ENCODE peak calls at places on chromosome 10, in four cellular contexts. H is A549, R is lower lobe of right lung, C is cardiac fibroblast. X is an unnamed sample.

GRCh38 chr10:132418520-132419416 is 21.8 kb downstream of the PWWP2B start:
- DNase-seq in C (peak), H (peak), R (peak), X (no peak)

GRCh38 chr10:92079003-92079402 is 155.4 kb downstream of the BTAF1 start:
- DNase-seq in R (no peak), H (no peak), C (no peak), X (no peak)

GRCh38 chr10:62277946-62278345 is 9.3 kb upstream of the RTKN2 start:
- DNase-seq in C (no peak), R (no peak), H (no peak), X (no peak)

GRCh38 chr10:35462491-35462934 is 126.2 kb downstream of the CCNY start:
- DNase-seq in H (no peak), C (no peak), R (no peak), X (no peak)

GRCh38 chr10:49606981-49607535 is 3.1 kb upstream of the SLC18A3 start:
- DNase-seq in R (peak), H (peak), C (peak), X (peak)

GRCh38 chr10:44689368-44689767 is 221.8 kb upstream of the TMEM72 start:
- DNase-seq in R (no peak), H (no peak), C (peak), X (no peak)

GRCh38 chr10:79449181-79450146 is 4.0 kb upstream of the ZCCHC24 start:
- DNase-seq in C (no peak), R (peak), H (no peak), X (no peak)

GRCh38 chr10:8402469-8403074 is 348.1 kb downstream of the GATA3 start:
- DNase-seq in C (no peak), H (no peak), R (no peak), X (no peak)

GRCh38 chr10:117134084-117135025 is 3.7 kb downstream of the VAX1 start:
- DNase-seq in C (no peak), H (no peak), R (no peak), X (no peak)

GRCh38 chr10:132136689-132137088 is 50.1 kb upstream of the DPYSL4 start:
- DNase-seq in C (no peak), H (no peak), R (peak), X (no peak)

GRCh38 chr10:124025152-124025551 is 68.2 kb downstream of the CHST15 start:
- DNase-seq in H (no peak), R (no peak), C (no peak), X (no peak)

GRCh38 chr10:17227367-17228080 is 517 bp upstream of the VIM start:
- DNase-seq in C (peak), R (no peak), H (no peak), X (no peak)

GRCh38 chr10:128420623-128421022 is 294.4 kb upstream of the MKI67 start:
- DNase-seq in H (no peak), C (no peak), R (no peak), X (no peak)

GRCh38 chr10:25758041-25758457 is 176.0 kb upstream of the MYO3A start:
- DNase-seq in R (no peak), C (peak), H (peak), X (peak)

GRCh38 chr10:85510682-85511081 is 855.9 kb downstream of the GRID1 start:
- DNase-seq in R (no peak), H (no peak), C (no peak), X (no peak)

GRCh38 chr10:35916791-35917190 is 274.7 kb upstream of the FZD8 start:
- DNase-seq in C (peak), H (no peak), R (no peak), X (no peak)

GRCh38 chr10:90326498-90327267 is 531.2 kb downstream of the HTR7 start:
- DNase-seq in R (no peak), H (no peak), C (peak), X (peak)

GRCh38 chr10:11691319-11691755 is 50.8 kb upstream of the ECHDC3 start:
- DNase-seq in C (no peak), R (no peak), H (no peak), X (no peak)

GRCh38 chr10:36023939-36024338 is 381.8 kb upstream of the FZD8 start:
- DNase-seq in H (peak), R (no peak), C (peak), X (peak)

GRCh38 chr10:13183625-13184024 is 22.3 kb downstream of the MCM10 start:
- DNase-seq in R (no peak), C (no peak), H (no peak), X (no peak)

GRCh38 chr10:10160821-10161312 is 856.8 kb upstream of the CELF2 start:
- DNase-seq in H (no peak), R (no peak), C (no peak), X (no peak)

GRCh38 chr10:86952106-86952505 is 5.3 kb downstream of the MMRN2 start:
- DNase-seq in R (peak), H (no peak), C (no peak), X (no peak)

GRCh38 chr10:3750884-3751283 is 34.1 kb downstream of the KLF6 start:
- DNase-seq in R (no peak), C (no peak), H (no peak), X (no peak)

GRCh38 chr10:47024399-47025252 is 113.4 kb downstream of the PTPN20 start:
- DNase-seq in C (peak), H (peak), R (peak), X (peak)

GRCh38 chr10:35025916-35026315 is 64.2 kb downstream of the CUL2 start:
- DNase-seq in C (peak), R (no peak), H (no peak), X (no peak)

GRCh38 chr10:10901906-10902305 is 115.8 kb upstream of the CELF2 start:
- DNase-seq in C (no peak), H (no peak), R (no peak), X (no peak)

GRCh38 chr10:33981301-33981700 is 646.8 kb upstream of the NRP1 start:
- DNase-seq in C (no peak), R (no peak), H (no peak), X (no peak)

GRCh38 chr10:11335167-11335652 is 276.2 kb downstream of the USP6NL start:
- DNase-seq in R (peak), C (peak), H (no peak), X (no peak)

GRCh38 chr10:68759967-68760366 is 38.9 kb downstream of the CCAR1 start:
- DNase-seq in H (no peak), C (no peak), R (no peak), X (no peak)

GRCh38 chr10:90598513-90598912 is 259.3 kb downstream of the HTR7 start:
- DNase-seq in R (no peak), C (no peak), H (no peak), X (no peak)

GRCh38 chr10:24215193-24215592 is 6.3 kb downstream of the KIAA1217 start:
- DNase-seq in C (no peak), R (no peak), H (no peak), X (no peak)

GRCh38 chr10:96588601-96589419 is 2.0 kb upstream of the TM9SF3 start:
- DNase-seq in R (no peak), H (no peak), C (no peak), X (no peak)

DNA sequence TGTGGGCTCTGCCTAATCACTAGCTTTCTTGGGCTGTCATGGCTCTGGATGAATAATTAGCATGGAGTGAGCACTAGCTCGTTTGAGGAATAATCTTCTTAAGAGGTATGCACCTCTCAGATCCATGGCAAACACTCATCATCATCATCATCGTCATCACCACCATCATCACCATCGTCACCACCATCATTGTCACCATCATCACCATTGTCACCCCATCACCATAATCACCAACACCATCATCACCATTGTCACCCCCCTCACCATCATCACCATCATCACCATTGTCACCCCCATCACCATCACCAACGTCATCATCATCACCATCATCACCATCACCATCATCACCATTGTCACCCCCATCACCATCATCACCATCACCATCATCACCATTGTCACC is 60.8 kb upstream of the NMT2 start:
- DNase-seq in C (no peak), H (no peak), R (no peak), X (no peak)
- TF ChIP-seq CTCF in C (no peak), H (no peak), R (no peak), X (no peak)

DNA sequence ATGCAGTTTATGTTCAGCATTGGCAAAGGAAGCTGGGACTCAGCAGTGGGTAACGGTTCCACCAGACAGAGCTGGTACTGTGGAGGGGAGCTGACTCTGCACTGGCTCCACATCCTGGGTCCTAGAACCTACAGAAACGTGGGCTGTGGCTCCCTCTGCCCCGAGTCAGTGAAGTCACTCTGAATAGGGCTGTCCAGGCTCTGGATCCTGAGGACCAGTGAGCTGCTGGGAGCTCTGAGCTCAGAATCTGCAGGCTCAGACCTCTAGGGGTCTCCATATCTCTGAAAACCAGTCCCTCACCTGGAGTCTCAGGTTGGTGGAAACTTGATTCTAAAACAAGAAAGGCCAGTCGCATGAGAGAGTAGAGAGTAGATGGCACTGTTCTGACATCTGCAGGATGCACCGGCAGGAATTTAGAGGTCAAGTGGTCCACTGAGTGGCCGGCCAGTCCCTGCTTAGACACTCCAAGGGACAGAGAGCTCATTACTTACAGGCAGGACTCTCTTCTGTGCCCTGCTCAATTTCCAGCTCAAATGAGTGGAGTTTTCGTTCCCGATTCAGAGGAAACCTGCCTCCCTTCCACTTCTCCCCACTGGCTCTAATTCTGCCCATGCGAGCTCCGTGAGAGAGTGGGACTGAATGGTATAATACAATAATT is 18.6 kb downstream of the NPFFR1 start:
- DNase-seq in H (no peak), R (no peak), C (no peak), X (no peak)
- TF ChIP-seq CTCF in H (peak), R (peak), C (no peak), X (peak)

GRCh38 chr10:51368943-51369342 is 294.7 kb downstream of the PRKG1 start:
- DNase-seq in H (no peak), R (no peak), C (no peak), X (no peak)
- TF ChIP-seq CTCF in H (no peak), R (no peak), C (no peak), X (no peak)

GRCh38 chr10:22476601-22477364 is 131.5 kb downstream of the SPAG6 start:
- DNase-seq in H (no peak), C (no peak), R (no peak), X (no peak)

GRCh38 chr10:22473459-22473858 is 128.2 kb downstream of the SPAG6 start:
- DNase-seq in C (no peak), R (no peak), H (no peak), X (no peak)

GRCh38 chr10:22477365-22478287 is 132.3 kb downstream of the SPAG6 start:
- DNase-seq in H (no peak), R (no peak), C (no peak), X (no peak)

GRCh38 chr10:22475857-22476600 is 130.7 kb downstream of the SPAG6 start:
- DNase-seq in R (no peak), H (no peak), C (peak), X (no peak)

DNA sequence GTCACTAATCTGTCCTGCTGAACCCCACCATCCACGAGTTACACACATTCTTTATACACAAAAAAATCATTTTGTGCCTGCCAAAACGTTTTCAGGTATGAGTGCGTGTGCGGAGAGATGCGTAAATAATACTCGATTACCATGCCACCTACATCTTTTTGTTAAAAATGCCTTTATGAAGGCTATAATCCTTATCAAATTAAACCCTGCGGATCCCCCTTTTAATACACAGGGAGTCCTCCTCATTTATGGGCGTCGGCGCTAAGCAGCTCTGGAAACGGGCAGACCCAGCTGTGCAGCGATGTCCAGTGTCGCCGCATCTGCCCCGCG is 130.2 kb downstream of the SPAG6 start:
- DNase-seq in H (peak), R (no peak), C (no peak), X (no peak)
- TF ChIP-seq CTCF in H (no peak), R (no peak), C (no peak), X (no peak)

GRCh38 chr10:110093722-110094121 is 85.9 kb downstream of the ADD3 start:
- DNase-seq in H (no peak), R (no peak), C (no peak), X (no peak)
- TF ChIP-seq CTCF in H (no peak), R (no peak), C (no peak), X (no peak)

GRCh38 chr10:58718596-58718995 is 205.9 kb downstream of the BICC1 start:
- DNase-seq in C (no peak), H (no peak), R (no peak), X (no peak)

GRCh38 chr10:58715056-58715455 is 202.4 kb downstream of the BICC1 start:
- DNase-seq in C (no peak), R (no peak), H (no peak), X (peak)

GRCh38 chr10:58712136-58712535 is 199.5 kb downstream of the BICC1 start:
- DNase-seq in R (no peak), C (no peak), H (no peak), X (no peak)

GRCh38 chr10:58714436-58714835 is 201.8 kb downstream of the BICC1 start:
- DNase-seq in H (no peak), C (no peak), R (no peak), X (no peak)

GRCh38 chr10:58712982-58713381 is 200.3 kb downstream of the BICC1 start:
- DNase-seq in C (peak), H (no peak), R (no peak), X (no peak)
- TF ChIP-seq CTCF in C (peak), H (peak), R (no peak), X (peak)

GRCh38 chr10:60460058-60460457 is 70.4 kb upstream of the ANK3 start:
- DNase-seq in R (no peak), H (no peak), C (no peak), X (no peak)

GRCh38 chr10:60454336-60454735 is 64.7 kb upstream of the ANK3 start:
- DNase-seq in C (no peak), H (no peak), R (no peak), X (no peak)

GRCh38 chr10:60453031-60453430 is 63.4 kb upstream of the ANK3 start:
- DNase-seq in H (no peak), R (no peak), C (no peak), X (no peak)

GRCh38 chr10:60461688-60462087 is 72.0 kb upstream of the ANK3 start:
- DNase-seq in R (no peak), H (no peak), C (no peak), X (no peak)

DNA sequence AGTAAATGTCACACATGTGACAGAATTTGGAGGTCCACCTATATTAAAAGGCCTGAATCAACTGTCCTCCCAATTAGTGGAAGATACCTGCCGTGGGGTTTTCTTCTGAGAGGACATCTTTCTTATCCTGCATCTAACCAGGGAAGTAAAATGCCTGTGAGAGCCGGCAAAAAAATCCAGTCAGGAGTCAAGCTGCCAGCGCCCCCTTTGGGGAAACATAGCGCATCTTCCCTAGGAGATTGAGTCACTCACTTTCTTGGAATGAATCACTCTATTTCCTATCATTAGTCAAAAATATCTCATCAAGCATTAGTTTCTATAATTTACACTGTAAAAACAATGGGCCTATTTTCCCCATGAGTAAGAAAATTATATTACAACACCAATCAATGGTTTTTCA is 66.4 kb upstream of the ANK3 start:
- DNase-seq in R (no peak), C (peak), H (no peak), X (no peak)
- TF ChIP-seq CTCF in R (no peak), C (peak), H (no peak), X (peak)

DNA sequence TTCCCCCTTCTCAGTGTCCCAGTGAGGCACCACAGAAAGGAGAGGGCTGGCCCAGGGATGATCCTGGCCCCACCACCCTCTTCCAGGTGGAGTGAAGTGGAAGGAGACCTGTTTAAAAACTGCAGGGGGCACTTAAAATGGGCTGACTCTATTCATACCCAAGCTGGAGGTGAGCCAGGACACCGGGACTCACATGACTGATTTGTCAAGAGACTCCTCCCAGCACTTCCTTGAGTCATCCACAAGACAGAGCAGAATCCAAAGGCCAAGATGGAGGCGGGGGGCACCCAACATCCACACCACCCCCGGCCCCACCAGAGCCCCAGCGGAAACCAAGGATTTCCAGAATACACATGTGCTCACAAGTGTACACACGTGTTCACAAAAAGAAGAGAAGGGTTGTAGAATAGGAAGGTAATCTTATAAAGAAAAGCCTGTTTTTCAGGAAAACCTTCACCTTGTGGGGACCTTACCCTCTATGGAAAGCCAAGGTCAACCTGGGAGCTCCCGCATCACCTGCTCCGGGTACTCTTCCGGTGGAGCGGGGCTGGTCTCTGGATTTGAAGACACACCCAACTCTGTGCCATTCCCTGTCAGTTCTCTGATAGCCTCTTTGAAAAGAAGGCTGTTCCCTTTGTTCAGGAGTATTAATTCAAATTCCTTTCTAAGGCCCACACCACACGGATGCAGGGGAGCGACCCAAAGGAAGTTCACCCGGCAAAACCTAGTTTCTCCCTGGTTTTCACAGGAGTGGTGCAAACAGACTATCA is 10.9 kb downstream of the CTBP2 start:
- DNase-seq in R (peak), H (peak), C (peak), X (no peak)
- TF ChIP-seq CTCF in R (no peak), H (no peak), C (no peak), X (no peak)

GRCh38 chr10:101055416-101055815 is 6.4 kb upstream of the KAZALD1 start:
- DNase-seq in H (no peak), C (no peak), R (no peak), X (no peak)
- TF ChIP-seq CTCF in H (no peak), C (no peak), R (no peak), X (peak)